ENCODE peak calls at places on chromosomes 3 and 15, in ten cellular contexts. F is fibroblast of the aortic adventitia, R is fibroblast of mammary gland, V is upper lobe of right lung, Q is psoas muscle, T is stomach, S is AG10803, A is right atrium auricular region, G is heart left ventricle, Y is progenitor cell of endocrine pancreas. Z is an unnamed sample.

GRCh38 chr15:99145778-99146177 is 40.9 kb downstream of the SYNM start:
- DNase-seq in F (no peak), A (no peak), Q (no peak), Y (no peak), T (no peak), S (no peak), V (no peak), G (no peak), R (no peak), Z (no peak)

GRCh38 chr15:65930134-65930533 is 60.8 kb downstream of the RAB11A start:
- DNase-seq in G (no peak), R (no peak), S (no peak), T (no peak), Y (no peak), Q (no peak), A (no peak), V (no peak), F (no peak), Z (no peak)

GRCh38 chr3:180199396-180199795 is 162.7 kb upstream of the PEX5L start:
- DNase-seq in Q (no peak), G (no peak), Y (no peak), A (no peak), T (no peak), V (no peak), S (no peak), F (no peak), R (no peak), Z (no peak)

GRCh38 chr3:32484437-32484836 is 18.2 kb downstream of the CMTM6 start:
- DNase-seq in Y (no peak), S (no peak), T (no peak), Q (no peak), A (no peak), R (no peak), V (no peak), F (no peak), G (no peak), Z (no peak)

GRCh38 chr3:9255976-9256375 is 6.5 kb upstream of the SRGAP3 start:
- DNase-seq in V (no peak), T (no peak), Q (no peak), F (no peak), R (no peak), S (no peak), Y (no peak), A (no peak), G (no peak), Z (no peak)

GRCh38 chr15:78988361-78988911 is 43.6 kb upstream of the CTSH start:
- DNase-seq in A (peak), T (peak), G (peak), R (peak), Y (no peak), S (peak), V (peak), Q (peak), F (peak), Z (no peak)

GRCh38 chr3:62525276-62525675 is 151.9 kb upstream of the FEZF2 start:
- DNase-seq in F (peak), A (no peak), R (peak), T (no peak), Y (no peak), S (peak), V (no peak), Q (no peak), G (no peak), Z (no peak)

GRCh38 chr3:157572559-157573270 is 69.5 kb upstream of the VEPH1 start:
- DNase-seq in S (peak), V (no peak), G (no peak), T (no peak), Y (no peak), R (peak), F (peak), Q (no peak), A (no peak), Z (no peak)

GRCh38 chr3:195583831-195584542 is at the start of gene APOD:
- DNase-seq in T (no peak), G (peak), F (peak), Q (peak), R (peak), S (peak), Y (no peak), A (no peak), V (no peak), Z (no peak)

GRCh38 chr3:69892706-69893105 is 106.8 kb upstream of the SAMMSON start:
- DNase-seq in Q (no peak), T (no peak), R (no peak), F (no peak), G (no peak), V (no peak), A (no peak), S (no peak), Y (no peak), Z (no peak)

GRCh38 chr3:128274837-128275236 is 121.6 kb downstream of the EEFSEC start:
- DNase-seq in F (peak), V (no peak), Y (no peak), A (no peak), R (peak), S (peak), T (no peak), Q (no peak), G (no peak), Z (no peak)

GRCh38 chr15:33440911-33441310 is 130.1 kb downstream of the RYR3 start:
- DNase-seq in R (no peak), T (no peak), Q (no peak), Y (no peak), A (no peak), S (no peak), G (no peak), F (no peak), V (no peak), Z (no peak)

GRCh38 chr3:146590521-146590920 is 14.6 kb downstream of the PLSCR5 start:
- DNase-seq in G (no peak), R (peak), T (no peak), S (peak), V (no peak), Y (no peak), A (no peak), F (peak), Q (no peak), Z (no peak)

GRCh38 chr3:50298836-50299637 is at the start of the genes HYAL3 and NAA80:
- DNase-seq in R (peak), F (peak), V (peak), G (peak), A (peak), Q (peak), T (peak), Y (peak), S (peak), Z (peak)
- TF ChIP-seq CTCF in R (peak), F (peak), V (peak), G (peak), A (no peak), Q (peak), T (no peak), Y (peak), S (peak), Z (peak)

GRCh38 chr15:67180514-67181191 is 73.8 kb downstream of the AAGAB start:
- DNase-seq in R (no peak), Y (no peak), S (no peak), G (no peak), V (no peak), A (no peak), Q (peak), T (no peak), F (no peak), Z (no peak)
- TF ChIP-seq CTCF in R (no peak), Y (peak), S (no peak), G (no peak), V (no peak), A (no peak), Q (no peak), T (no peak), F (no peak), Z (no peak)

DNA sequence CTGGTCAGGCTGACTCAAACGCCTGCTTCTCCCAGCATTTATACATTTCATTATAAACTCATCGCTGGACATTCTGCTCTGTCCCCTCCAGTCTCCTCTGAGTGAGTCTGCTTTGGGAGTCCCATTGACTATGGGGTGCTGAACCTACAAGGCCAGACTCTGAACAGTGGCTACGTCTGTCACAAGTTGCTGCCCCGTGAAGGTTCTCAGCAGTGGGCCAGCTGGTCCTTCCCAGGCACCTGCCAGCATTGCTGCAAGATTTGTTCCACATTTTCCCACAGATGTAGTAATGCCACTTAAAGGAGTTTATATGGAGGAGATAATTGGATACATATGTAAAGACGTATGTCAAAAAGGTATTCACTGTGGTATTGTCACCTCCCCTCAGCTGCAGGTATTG is 72.7 kb upstream of the ATP13A3 start:
- DNase-seq in Y (no peak), F (no peak), G (no peak), V (no peak), Q (no peak), T (no peak), R (no peak), A (no peak), S (no peak), Z (no peak)
- TF ChIP-seq CTCF in Y (no peak), F (no peak), G (no peak), V (no peak), Q (no peak), T (no peak), R (no peak), A (no peak), S (no peak), Z (no peak)

DNA sequence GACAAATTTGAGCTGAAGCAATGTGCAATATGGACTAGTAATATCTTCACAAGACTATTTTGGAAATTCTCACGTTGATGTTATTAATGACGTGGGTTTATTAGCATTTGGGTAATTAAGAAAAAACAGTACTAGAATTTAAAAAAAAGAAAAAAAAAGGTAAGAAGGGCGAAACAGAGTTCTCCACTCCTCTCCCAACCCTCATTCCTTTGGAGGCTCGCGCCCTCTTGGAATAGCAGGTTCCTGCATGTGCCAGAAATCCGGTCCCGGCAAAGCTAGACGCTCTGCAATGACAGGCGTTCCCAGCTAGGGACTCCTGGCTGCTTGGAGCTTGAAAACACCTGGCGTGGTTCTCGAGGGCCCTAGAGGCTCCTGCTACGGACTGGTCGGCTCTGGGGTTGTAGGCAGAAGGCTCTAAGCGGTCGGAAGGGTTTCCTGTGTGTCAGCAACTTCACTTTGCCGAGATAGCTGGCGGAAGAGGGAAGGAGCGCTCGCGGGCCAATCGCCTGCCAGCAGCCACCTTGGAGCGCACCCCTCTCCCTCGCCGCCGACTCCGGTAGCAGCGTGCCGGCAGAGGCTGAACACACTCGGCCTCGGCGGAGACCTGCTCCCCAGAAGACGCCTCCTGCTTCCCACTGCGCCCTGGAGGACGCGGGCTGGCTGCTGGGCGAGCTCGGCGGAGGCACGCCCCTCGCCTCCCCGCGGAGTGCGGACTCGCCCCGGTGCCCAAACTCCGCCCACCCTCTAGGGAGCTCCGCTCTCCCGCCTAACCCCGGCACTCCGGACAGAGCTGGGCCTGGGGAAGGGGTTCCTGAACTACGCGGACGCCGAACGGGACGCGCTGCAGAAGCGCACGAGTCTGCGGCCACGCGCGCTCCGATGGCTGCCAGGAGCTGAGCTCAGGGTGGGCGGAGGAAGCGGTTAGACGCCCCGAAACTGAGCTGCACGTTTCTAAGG is at the start of gene P2RY1:
- DNase-seq in S (peak), T (peak), G (peak), R (peak), A (peak), F (peak), Y (peak), V (peak), Q (peak), Z (no peak)
- TF ChIP-seq CTCF in S (no peak), T (no peak), G (peak), R (no peak), A (no peak), F (peak), Y (peak), V (peak), Q (peak), Z (no peak)

GRCh38 chr15:26935322-26935721 is 35.7 kb upstream of the GABRG3 start:
- DNase-seq in V (no peak), Y (no peak), R (no peak), Q (no peak), T (no peak), S (no peak), G (no peak), F (no peak), A (no peak), Z (no peak)

DNA sequence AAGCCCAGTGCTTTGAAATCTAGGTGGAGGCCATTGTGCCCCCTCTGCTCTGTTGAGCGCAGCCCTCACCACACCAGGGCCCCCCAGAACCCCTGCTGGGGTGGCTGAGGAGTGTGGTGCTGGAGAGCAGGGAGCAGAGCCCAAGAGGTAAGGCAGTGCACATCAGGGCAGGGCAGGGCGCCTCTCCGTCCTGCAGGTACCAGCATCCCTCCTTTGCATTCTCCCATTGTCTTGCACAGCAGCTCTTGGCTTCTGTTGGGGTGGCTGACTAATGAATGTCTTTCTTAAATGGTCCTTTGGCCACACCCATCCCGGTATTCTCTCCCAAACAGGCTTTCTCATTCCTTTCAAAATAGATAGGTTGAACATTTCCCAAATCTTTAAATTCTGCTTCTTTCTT is 41.4 kb upstream of the GABRG3 start:
- DNase-seq in Y (no peak), S (no peak), F (no peak), T (no peak), G (no peak), Q (no peak), R (no peak), A (no peak), V (no peak), Z (no peak)
- TF ChIP-seq CTCF in Y (no peak), S (no peak), F (no peak), T (no peak), G (no peak), Q (no peak), R (no peak), A (no peak), V (no peak), Z (no peak)

GRCh38 chr15:63169796-63170195 is 12.5 kb upstream of the RPS27L start:
- DNase-seq in S (no peak), V (no peak), R (no peak), T (no peak), Y (no peak), A (peak), G (no peak), Q (peak), F (no peak), Z (no peak)

GRCh38 chr15:63160638-63161037 is 3.4 kb upstream of the RPS27L start:
- DNase-seq in F (no peak), V (no peak), Q (no peak), A (no peak), T (no peak), S (no peak), Y (no peak), R (no peak), G (no peak), Z (no peak)

GRCh38 chr15:63165166-63165859 is 8.0 kb upstream of the RPS27L start:
- DNase-seq in Y (no peak), A (peak), V (no peak), Q (no peak), S (peak), T (no peak), G (no peak), F (no peak), R (no peak), Z (no peak)

GRCh38 chr15:63166219-63166618 is 8.9 kb upstream of the RPS27L start:
- DNase-seq in R (peak), A (peak), S (peak), T (no peak), V (no peak), G (no peak), Y (no peak), Q (no peak), F (no peak), Z (no peak)
- TF ChIP-seq CTCF in R (peak), A (no peak), S (peak), T (no peak), V (peak), G (peak), Y (no peak), Q (no peak), F (peak), Z (peak)

GRCh38 chr15:38476120-38476519 is 22.2 kb downstream of the FAM98B start:
- DNase-seq in Q (no peak), A (no peak), V (no peak), Y (no peak), R (no peak), F (no peak), G (no peak), S (no peak), T (no peak), Z (no peak)

GRCh38 chr15:38475361-38475760 is 21.4 kb downstream of the FAM98B start:
- DNase-seq in Y (no peak), T (no peak), R (no peak), G (no peak), V (no peak), Q (no peak), F (no peak), A (no peak), S (no peak), Z (no peak)

GRCh38 chr15:38471974-38472373 is 18.0 kb downstream of the FAM98B start:
- DNase-seq in S (no peak), R (no peak), T (no peak), Y (no peak), V (no peak), A (no peak), F (no peak), Q (no peak), G (no peak), Z (no peak)

GRCh38 chr15:38477637-38478036 is 23.7 kb downstream of the FAM98B start:
- DNase-seq in S (no peak), A (no peak), Q (no peak), G (no peak), V (no peak), Y (no peak), T (no peak), R (peak), F (peak), Z (no peak)

DNA sequence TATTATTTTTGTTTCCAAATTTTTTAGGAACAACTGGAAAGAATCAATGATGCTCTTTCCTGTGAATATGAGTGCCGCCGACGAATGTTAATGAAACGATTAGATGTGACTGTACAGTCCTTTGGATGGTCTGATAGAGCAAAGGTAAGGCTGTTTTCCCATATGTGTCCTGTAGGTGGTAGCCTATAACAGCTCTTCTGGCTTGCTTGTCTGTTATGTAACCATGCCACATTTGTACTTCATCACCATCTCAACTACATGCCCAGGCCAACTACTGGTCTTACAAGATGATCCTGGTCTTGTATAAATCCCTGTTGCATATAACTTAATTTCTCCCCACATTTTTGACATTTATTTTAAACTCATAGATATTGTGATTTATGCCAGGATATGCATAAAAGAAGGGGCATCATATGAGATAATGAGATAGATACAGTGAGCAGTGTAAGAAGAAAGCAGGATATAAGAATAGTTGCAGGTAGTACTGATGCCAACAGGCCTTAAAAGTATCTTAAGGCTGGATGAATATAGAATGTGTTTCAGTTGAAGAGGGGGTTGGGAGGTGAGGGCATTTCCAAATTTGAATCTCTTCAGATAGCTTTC is 20.3 kb downstream of the FAM98B start:
- DNase-seq in V (no peak), Q (no peak), F (peak), A (no peak), Y (no peak), S (peak), T (no peak), R (peak), G (no peak), Z (no peak)
- TF ChIP-seq CTCF in V (peak), Q (peak), F (peak), A (no peak), Y (peak), S (peak), T (no peak), R (peak), G (peak), Z (peak)

Z was measured in CD4-positive, alpha-beta T cell.